ENCODE peak calls at places on chromosome 14, in ten cellular contexts. Q, A, B, P, S, K, Z, W, G and X are unnamed samples.

GRCh38 chr14:33679461-33680225 is 271.2 kb downstream of the EGLN3 start:
- DNase-seq in Z (peak; percentile 45), G (no peak), P (no peak), B (no peak), K (no peak), Q (no peak), A (peak; percentile 63), S (peak; percentile 73), W (no peak), X (no peak)

GRCh38 chr14:99731536-99732435 is 47.7 kb downstream of the CYP46A1 start:
- DNase-seq in P (no peak), Q (peak; percentile 72), B (peak; percentile 38), S (no peak), G (no peak), K (no peak), W (peak; percentile 37), Z (no peak), A (no peak), X (peak; percentile 65)

GRCh38 chr14:61129168-61129745 is 148.2 kb downstream of the SLC38A6 start:
- DNase-seq in A (no peak), W (no peak), G (no peak), B (no peak), P (no peak), Z (no peak), K (no peak), Q (no peak), S (no peak), X (no peak)

GRCh38 chr14:65958664-65959562 is 527.3 kb upstream of the CCDC196 start:
- DNase-seq in B (no peak), Z (no peak), P (no peak), A (peak; percentile 45), S (peak; percentile 25), K (no peak), Q (peak; percentile 66), W (no peak), G (no peak), X (no peak)

GRCh38 chr14:39050389-39050788 is 52.6 kb downstream of the SEC23A start:
- DNase-seq in Q (no peak), B (no peak), S (peak; percentile 71), P (no peak), W (no peak), K (no peak), A (no peak), Z (peak; percentile 69), G (no peak), X (no peak)

GRCh38 chr14:26917086-26917485 is 319.3 kb upstream of the NOVA1 start:
- DNase-seq in W (no peak), Z (no peak), Q (no peak), K (no peak), G (peak; percentile 32), S (peak; percentile 54), A (peak; percentile 56), P (no peak), B (no peak), X (no peak)

GRCh38 chr14:91349481-91350074 is 68.0 kb downstream of the CCDC88C start:
- DNase-seq in P (no peak), A (no peak), S (no peak), K (no peak), G (no peak), W (no peak), B (no peak), Z (no peak), Q (no peak), X (no peak)

GRCh38 chr14:51157012-51157411 is 62.1 kb upstream of the TRIM9 start:
- DNase-seq in A (peak; percentile 47), K (no peak), Z (no peak), B (no peak), W (no peak), S (peak; percentile 20), G (no peak), P (no peak), Q (no peak), X (no peak)

GRCh38 chr14:22333408-22334274 is 255.4 kb downstream of the DAD1 start:
- DNase-seq in A (peak; percentile 67), Q (no peak), B (no peak), W (no peak), Z (peak; percentile 71), K (peak; percentile 30), G (peak; percentile 59), P (no peak), S (peak; percentile 81), X (no peak)

GRCh38 chr14:21257395-21258193 is 11.6 kb downstream of the HNRNPC start:
- DNase-seq in K (no peak), W (no peak), G (no peak), A (no peak), P (no peak), B (no peak), Z (no peak), S (peak; percentile 52), Q (no peak), X (peak; percentile 22)
- H3K4me3 ChIP-seq in K (no peak overlapping the region), W (no peak overlapping the region), G (no peak overlapping the region), A (no peak overlapping the region), P (no peak overlapping the region), B (no peak overlapping the region), Z (no peak overlapping the region), S (no peak overlapping the region), Q (no peak overlapping the region), X (no peak overlapping the region)

DNA sequence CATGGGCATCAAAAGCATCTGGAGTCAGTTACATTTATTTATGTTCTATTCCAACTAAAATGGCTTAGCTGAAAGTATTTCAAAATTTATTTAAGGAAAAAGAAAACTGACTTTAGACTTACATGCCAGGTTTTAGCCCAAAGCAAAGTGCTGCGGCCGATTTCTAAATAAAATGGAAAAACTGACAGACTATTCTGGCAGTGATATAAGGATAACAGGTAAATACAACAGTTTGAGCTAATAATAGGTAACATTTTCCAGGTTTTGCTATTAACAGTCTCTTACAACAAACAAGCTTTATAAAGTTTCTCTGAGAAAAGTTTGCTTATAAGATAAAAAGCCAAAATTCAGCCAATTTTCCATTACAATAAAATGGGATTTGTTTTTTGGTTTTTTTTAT is 937.2 kb upstream of the FLRT2 start:
- DNase-seq in S (no peak), G (no peak), Z (no peak), B (no peak), Q (no peak), P (no peak), A (no peak), K (no peak), W (no peak), X (no peak)
- H3K4me3 ChIP-seq in S (no peak overlapping the region), G (no peak overlapping the region), Z (no peak overlapping the region), B (no peak overlapping the region), Q (no peak overlapping the region), P (no peak overlapping the region), A (no peak overlapping the region), K (no peak overlapping the region), W (no peak overlapping the region), X (no peak overlapping the region)

DNA sequence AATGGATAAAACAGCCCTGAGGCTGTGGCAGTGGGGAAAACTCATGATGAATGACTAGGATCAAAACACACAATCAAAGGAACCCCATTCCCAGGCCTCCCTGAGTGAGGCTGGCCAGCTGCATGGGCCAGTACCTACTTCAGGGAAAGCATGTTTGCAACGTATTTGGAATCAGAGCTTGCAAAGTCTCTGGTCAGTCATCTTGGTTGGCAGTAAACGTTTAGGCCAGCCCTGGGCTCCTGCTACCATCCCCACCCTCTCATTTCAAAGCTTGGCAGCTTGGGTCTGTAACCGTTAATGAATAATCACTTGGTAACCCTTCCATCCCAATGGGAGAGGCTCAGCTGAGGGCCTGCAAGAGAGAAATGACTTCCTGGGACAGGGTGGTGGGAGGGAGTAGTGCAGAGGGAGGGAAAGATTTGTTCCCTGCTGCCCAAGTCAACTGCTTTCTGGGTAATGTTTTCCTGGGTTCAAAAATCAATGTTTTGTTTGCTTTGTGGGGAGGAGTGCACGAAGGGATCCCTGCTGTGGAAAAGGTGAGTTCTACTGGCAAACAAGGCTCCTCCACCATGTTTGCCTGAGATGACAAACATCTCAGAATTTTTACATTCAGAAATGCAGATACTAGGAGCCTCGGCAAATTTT is 2.0 kb upstream of the RNASE8 start:
- DNase-seq in K (no peak), W (no peak), S (no peak), Z (no peak), B (no peak), Q (no peak), G (no peak), A (no peak), P (no peak), X (no peak)
- H3K4me3 ChIP-seq in K (no peak overlapping the region), W (no peak overlapping the region), S (no peak overlapping the region), Z (no peak overlapping the region), B (no peak overlapping the region), Q (no peak overlapping the region), G (no peak overlapping the region), A (no peak overlapping the region), P (no peak overlapping the region), X (no peak overlapping the region)

GRCh38 chr14:104162495-104162894 is 24.1 kb downstream of the KIF26A start:
- DNase-seq in B (no peak), S (no peak), W (no peak), P (no peak), G (no peak), A (no peak), K (no peak), Q (no peak), Z (no peak), X (no peak)

GRCh38 chr14:104161601-104162367 is 23.4 kb downstream of the KIF26A start:
- DNase-seq in Q (no peak), G (no peak), A (no peak), W (no peak), S (no peak), K (no peak), B (no peak), P (no peak), Z (no peak), X (no peak)

GRCh38 chr14:104164512-104164911 is 26.1 kb downstream of the KIF26A start:
- DNase-seq in Z (no peak), S (no peak), W (no peak), A (no peak), Q (no peak), K (no peak), P (no peak), G (no peak), B (no peak), X (no peak)

GRCh38 chr14:104164041-104164440 is 25.7 kb downstream of the KIF26A start:
- DNase-seq in A (no peak), G (no peak), S (no peak), P (no peak), B (no peak), Z (no peak), Q (no peak), K (no peak), W (no peak), X (no peak)

GRCh38 chr14:104163541-104163940 is 25.2 kb downstream of the KIF26A start:
- DNase-seq in K (no peak), B (no peak), W (no peak), A (no peak), P (no peak), Q (no peak), S (no peak), G (no peak), Z (no peak), X (no peak)
- H3K4me3 ChIP-seq in K (no peak overlapping the region), B (no peak overlapping the region), W (no peak overlapping the region), A (no peak overlapping the region), P (no peak overlapping the region), Q (no peak overlapping the region), S (no peak overlapping the region), G (no peak overlapping the region), Z (no peak overlapping the region), X (no peak overlapping the region)

DNA sequence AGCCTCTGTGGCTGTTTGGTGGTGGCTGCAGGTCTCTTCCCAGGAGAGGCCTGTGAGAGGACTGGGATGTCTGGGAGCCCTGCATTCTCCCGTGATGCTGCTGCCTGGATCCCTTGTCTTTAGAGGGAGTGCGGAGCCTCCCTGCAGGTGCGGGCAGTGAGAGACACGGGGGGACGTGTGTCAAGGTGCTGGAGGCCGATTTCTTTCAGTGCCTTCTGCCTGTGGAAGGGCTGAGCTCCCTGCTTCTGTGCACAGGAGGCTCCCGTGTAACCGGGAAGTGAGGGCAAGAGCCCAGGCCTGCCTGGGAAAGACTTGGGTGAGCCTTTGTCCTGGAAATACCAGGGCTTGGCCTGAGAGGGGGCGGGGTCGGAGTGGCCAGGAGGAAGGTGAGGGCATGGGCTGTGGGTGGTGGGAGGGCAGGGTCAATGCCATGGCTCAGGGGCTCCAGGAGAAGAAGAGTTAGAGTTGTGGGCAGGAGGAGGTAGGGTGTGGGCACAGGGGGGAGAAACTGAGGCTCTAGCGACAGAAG is 372.2 kb downstream of the TMEM121 start:
- DNase-seq in B (no peak), K (no peak), Q (peak; percentile 35), G (no peak), W (no peak), P (peak; percentile 37), S (no peak), Z (no peak), A (no peak), X (no peak)
- H3K4me3 ChIP-seq in B (no peak overlapping the region), K (no peak overlapping the region), Q (no peak overlapping the region), G (no peak overlapping the region), W (no peak overlapping the region), P (no peak overlapping the region), S (no peak overlapping the region), Z (no peak overlapping the region), A (no peak overlapping the region), X (no peak overlapping the region)